ENCODE peak calls at places on chromosome 15, in four cellular contexts. One of them, this sample, is unnamed.

GRCh38 chr15:50066202-50066601 is 52.8 kb downstream of the ATP8B4 start:
- DNase-seq in A549: peak; percentile 64
- DNase-seq in HepG2: no peak
- DNase-seq in K562: no peak
- DNase-seq in this sample: no peak

GRCh38 chr15:24878153-24878552 is 76.6 kb upstream of the SNRPN start:
- DNase-seq in A549: no peak
- DNase-seq in HepG2: peak; percentile 38
- DNase-seq in K562: no peak
- DNase-seq in this sample: no peak

GRCh38 chr15:49286649-49287394 is 116.8 kb downstream of the GALK2 start:
- DNase-seq in A549: no peak
- DNase-seq in HepG2: no peak
- DNase-seq in K562: no peak
- DNase-seq in this sample: no peak

GRCh38 chr15:62554164-62554563 is 389.1 kb upstream of the C2CD4B start:
- DNase-seq in A549: no peak
- DNase-seq in HepG2: no peak
- DNase-seq in K562: no peak
- DNase-seq in this sample: no peak

GRCh38 chr15:96307856-96308394 is 22.6 kb upstream of the NR2F2 start:
- DNase-seq in A549: no peak
- DNase-seq in HepG2: no peak
- DNase-seq in K562: no peak
- DNase-seq in this sample: no peak

GRCh38 chr15:90161946-90162345 is 39.2 kb upstream of the SEMA4B start:
- DNase-seq in A549: peak; percentile 35
- DNase-seq in HepG2: no peak
- DNase-seq in K562: no peak
- DNase-seq in this sample: peak; percentile 83

GRCh38 chr15:26242565-26242964 is 379.4 kb upstream of the ATP10A start:
- DNase-seq in A549: no peak
- DNase-seq in HepG2: no peak
- DNase-seq in K562: no peak
- DNase-seq in this sample: no peak

GRCh38 chr15:60530653-60531052 is 51.7 kb upstream of the ICE2 start:
- DNase-seq in A549: no peak
- DNase-seq in HepG2: no peak
- DNase-seq in K562: no peak
- DNase-seq in this sample: no peak

GRCh38 chr15:67110400-67110799 is 45.0 kb downstream of the SMAD3 start:
- DNase-seq in A549: peak; percentile 64
- DNase-seq in HepG2: no peak
- DNase-seq in K562: no peak
- DNase-seq in this sample: peak; percentile 54

GRCh38 chr15:69652906-69653305 is 200.3 kb downstream of the RPLP1 start:
- DNase-seq in A549: no peak
- DNase-seq in HepG2: no peak
- DNase-seq in K562: no peak
- DNase-seq in this sample: no peak

GRCh38 chr15:75237316-75237982 is 20.7 kb upstream of the GOLGA6C start:
- DNase-seq in A549: no peak
- DNase-seq in HepG2: no peak
- DNase-seq in K562: no peak
- DNase-seq in this sample: no peak

DNA sequence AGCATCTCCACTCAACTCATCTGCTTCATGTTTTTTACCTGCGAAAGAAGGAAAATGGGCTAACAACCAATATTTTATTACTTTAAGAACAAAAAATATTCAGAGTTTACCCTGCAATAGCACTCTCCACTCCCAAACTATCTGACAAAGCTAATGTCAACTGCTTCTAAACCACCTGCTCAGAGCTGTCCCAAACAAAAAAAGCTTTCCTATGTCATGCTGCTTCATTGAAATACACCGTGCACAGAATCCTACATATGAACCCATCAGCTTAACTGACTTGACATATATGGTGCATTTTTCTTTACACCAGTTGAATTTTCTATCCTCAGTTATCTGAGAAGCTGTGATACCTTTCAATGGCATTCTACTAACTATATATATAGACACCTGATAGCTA is 16.5 kb downstream of the SLTM start:
- DNase-seq in A549: no peak
- DNase-seq in HepG2: no peak
- DNase-seq in K562: no peak
- DNase-seq in this sample: no peak
- TF ChIP-seq KDM1A in A549: no peak
- TF ChIP-seq KDM1A in HepG2: no peak
- TF ChIP-seq KDM1A in K562: no peak
- TF ChIP-seq KDM1A in this sample: no peak

GRCh38 chr15:78069052-78069414 is 8.5 kb downstream of the TBC1D2B start:
- DNase-seq in A549: no peak
- DNase-seq in HepG2: no peak
- DNase-seq in K562: no peak
- DNase-seq in this sample: no peak
- H3K4me2 ChIP-seq in A549: peak overlapping the region; percentile 19
- H3K4me2 ChIP-seq in HepG2: no peak overlapping the region
- H3K4me2 ChIP-seq in K562: no peak overlapping the region
- H3K4me2 ChIP-seq in this sample: peak overlapping the region; percentile 93

GRCh38 chr15:99412082-99412481 is 153.7 kb upstream of the MEF2A start:
- DNase-seq in A549: no peak
- DNase-seq in HepG2: no peak
- DNase-seq in K562: no peak
- DNase-seq in this sample: no peak

GRCh38 chr15:99414755-99415731 is 150.7 kb upstream of the MEF2A start:
- DNase-seq in A549: no peak
- DNase-seq in HepG2: no peak
- DNase-seq in K562: no peak
- DNase-seq in this sample: no peak

GRCh38 chr15:99413955-99414754 is 151.6 kb upstream of the MEF2A start:
- DNase-seq in A549: no peak
- DNase-seq in HepG2: no peak
- DNase-seq in K562: no peak
- DNase-seq in this sample: no peak

GRCh38 chr15:99412626-99413025 is 153.2 kb upstream of the MEF2A start:
- DNase-seq in A549: no peak
- DNase-seq in HepG2: no peak
- DNase-seq in K562: no peak
- DNase-seq in this sample: no peak

GRCh38 chr15:99416191-99417188 is 149.3 kb upstream of the MEF2A start:
- DNase-seq in A549: no peak
- DNase-seq in HepG2: no peak
- DNase-seq in K562: no peak
- DNase-seq in this sample: no peak
- TF ChIP-seq MYC in A549: no peak
- TF ChIP-seq MYC in HepG2: no peak
- TF ChIP-seq MYC in K562: no peak
- TF ChIP-seq MYC in this sample: no peak

DNA sequence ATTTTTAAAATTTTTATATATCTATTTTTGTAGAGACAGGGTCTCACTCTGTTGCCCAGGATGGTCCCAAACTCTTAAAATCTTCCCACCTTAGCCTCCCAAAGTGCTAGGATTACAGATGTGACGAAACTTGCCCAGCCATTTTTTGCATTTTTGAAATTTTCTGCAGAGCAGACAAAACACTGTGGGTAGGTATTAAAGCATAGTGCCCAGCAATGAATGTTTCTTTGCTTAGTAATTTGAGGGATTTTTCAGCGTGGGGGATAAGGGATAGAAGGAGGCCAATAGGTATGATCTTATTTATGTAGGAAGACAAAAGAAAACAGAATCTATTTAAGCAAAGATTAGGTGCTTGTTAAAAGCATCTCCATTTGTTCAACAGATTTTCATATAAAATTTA is 446.8 kb upstream of the DPH6 start:
- DNase-seq in A549: no peak
- DNase-seq in HepG2: no peak
- DNase-seq in K562: no peak
- DNase-seq in this sample: no peak
- TF ChIP-seq KDM1A in A549: no peak
- TF ChIP-seq KDM1A in HepG2: no peak
- TF ChIP-seq KDM1A in K562: no peak
- TF ChIP-seq KDM1A in this sample: no peak

GRCh38 chr15:98655732-98656131 is 7.4 kb downstream of the IGF1R start:
- DNase-seq in A549: no peak
- DNase-seq in HepG2: no peak
- DNase-seq in K562: no peak
- DNase-seq in this sample: no peak

GRCh38 chr15:98651581-98652220 is 3.4 kb downstream of the IGF1R start:
- DNase-seq in A549: peak; percentile 29
- DNase-seq in HepG2: no peak
- DNase-seq in K562: no peak
- DNase-seq in this sample: no peak

GRCh38 chr15:98657721-98658120 is 9.4 kb downstream of the IGF1R start:
- DNase-seq in A549: no peak
- DNase-seq in HepG2: no peak
- DNase-seq in K562: no peak
- DNase-seq in this sample: no peak

GRCh38 chr15:98653686-98654085 is 5.3 kb downstream of the IGF1R start:
- DNase-seq in A549: no peak
- DNase-seq in HepG2: no peak
- DNase-seq in K562: no peak
- DNase-seq in this sample: no peak

DNA sequence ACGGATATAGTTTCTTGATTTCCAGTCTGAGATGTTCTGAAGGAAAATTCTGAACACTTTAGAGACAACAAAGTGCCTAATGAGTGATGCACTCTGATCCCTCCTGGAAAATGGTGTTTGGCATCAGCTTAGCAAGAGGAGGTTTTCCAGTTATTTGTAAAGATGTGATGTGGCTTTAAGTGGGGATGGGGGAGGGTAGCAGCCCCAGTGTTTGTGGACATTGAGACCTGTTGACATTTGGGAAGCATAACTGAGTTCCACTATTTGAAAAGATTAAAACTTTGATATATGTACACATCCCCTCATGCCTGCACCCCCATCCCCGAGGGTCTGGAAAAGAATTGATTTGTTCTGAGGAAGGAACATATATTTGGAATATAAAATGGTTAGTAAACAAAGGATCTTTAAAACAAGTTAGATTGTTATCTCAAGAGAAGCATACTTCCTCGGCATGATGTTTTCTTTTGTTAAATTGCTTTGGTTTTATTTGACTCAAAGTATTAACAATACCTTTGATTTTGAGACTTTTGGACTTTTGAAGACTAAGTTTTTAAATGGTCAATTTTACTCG is 6.5 kb downstream of the IGF1R start:
- DNase-seq in A549: peak; percentile 33
- DNase-seq in HepG2: peak; percentile 68
- DNase-seq in K562: no peak
- DNase-seq in this sample: no peak
- H3K4me2 ChIP-seq in A549: peak overlapping the region; percentile 79
- H3K4me2 ChIP-seq in HepG2: peak overlapping the region; percentile 57
- H3K4me2 ChIP-seq in K562: no peak overlapping the region
- H3K4me2 ChIP-seq in this sample: no peak overlapping the region

GRCh38 chr15:70797464-70797863 is 34.1 kb upstream of the UACA start:
- DNase-seq in A549: no peak
- DNase-seq in HepG2: no peak
- DNase-seq in K562: no peak
- DNase-seq in this sample: no peak

GRCh38 chr15:70801111-70801510 is 37.8 kb upstream of the UACA start:
- DNase-seq in A549: no peak
- DNase-seq in HepG2: no peak
- DNase-seq in K562: no peak
- DNase-seq in this sample: no peak

GRCh38 chr15:70806992-70807712 is 43.8 kb upstream of the UACA start:
- DNase-seq in A549: no peak
- DNase-seq in HepG2: no peak
- DNase-seq in K562: no peak
- DNase-seq in this sample: no peak

GRCh38 chr15:70799667-70800450 is 36.5 kb upstream of the UACA start:
- DNase-seq in A549: no peak
- DNase-seq in HepG2: peak; percentile 66
- DNase-seq in K562: no peak
- DNase-seq in this sample: no peak

GRCh38 chr15:70802629-70803028 is 39.3 kb upstream of the UACA start:
- DNase-seq in A549: peak; percentile 44
- DNase-seq in HepG2: no peak
- DNase-seq in K562: no peak
- DNase-seq in this sample: no peak
- TF ChIP-seq MYC in A549: no peak
- TF ChIP-seq MYC in HepG2: no peak
- TF ChIP-seq MYC in K562: no peak
- TF ChIP-seq MYC in this sample: no peak